ENCODE peak calls at places on chromosomes 12 and 14, in five cellular contexts. E is fibroblast of lung; N is Caki2; Z is heart left ventricle; O is stimulated activated CD4-positive, alpha-beta T cell treated with anti-CD3 and anti-CD28 coated beads, Interleukin-1b, Interleukin-23, amount 100 ng/mL, for 1 hour. D is an unnamed sample.

GRCh38 chr12:99390707-99391106 is 256.8 kb upstream of the GARIN6 start:
- DNase-seq in E (no peak), N (peak), Z (no peak), O (no peak), D (no peak)

GRCh38 chr14:39033371-39033770 is 69.7 kb downstream of the SEC23A start:
- DNase-seq in E (peak), N (no peak), Z (no peak), O (no peak), D (no peak)

GRCh38 chr12:128830505-128830893 is 6.7 kb upstream of the SLC15A4 start:
- DNase-seq in E (no peak), N (no peak), Z (no peak), O (no peak), D (no peak)

GRCh38 chr12:51171884-51172514 is 936 bp downstream of the TFCP2 start:
- DNase-seq in E (peak), N (peak), Z (no peak), O (no peak), D (no peak)

GRCh38 chr14:81137316-81137715 is 83.4 kb downstream of the GTF2A1 start:
- DNase-seq in E (peak), N (peak), Z (no peak), O (no peak), D (no peak)

GRCh38 chr12:45730842-45731336 is 1.4 kb downstream of the ARID2 start:
- DNase-seq in E (peak), N (no peak), Z (no peak), O (no peak), D (no peak)

GRCh38 chr12:47904647-47905312 is at the start of gene VDR:
- DNase-seq in E (peak), N (peak), Z (peak), O (peak), D (no peak)

GRCh38 chr12:75738486-75738885 is 227.1 kb upstream of the KRR1 start:
- DNase-seq in E (peak), N (no peak), Z (no peak), O (no peak), D (no peak)

GRCh38 chr12:115756271-115756670 is 521.2 kb downstream of the MED13L start:
- DNase-seq in E (no peak), N (no peak), Z (no peak), O (no peak), D (no peak)

GRCh38 chr14:64293976-64294671 is at the start of gene ESR2:
- DNase-seq in E (peak), N (no peak), Z (peak), O (no peak), D (no peak)

GRCh38 chr12:93158065-93158843 is 219.5 kb upstream of the NUDT4 start:
- DNase-seq in E (no peak), N (no peak), Z (no peak), O (no peak), D (no peak)

GRCh38 chr14:101731187-101732080 is 30.1 kb upstream of the PPP2R5C start:
- DNase-seq in E (peak), N (peak), Z (no peak), O (peak), D (no peak)

GRCh38 chr14:97301931-97302559 is 504.9 kb downstream of the VRK1 start:
- DNase-seq in E (no peak), N (no peak), Z (no peak), O (no peak), D (no peak)

GRCh38 chr14:47208434-47208833 is 467.0 kb downstream of the MDGA2 start:
- DNase-seq in E (no peak), N (no peak), Z (no peak), O (no peak), D (no peak)

GRCh38 chr14:72173038-72173720 is 240.9 kb downstream of the RGS6 start:
- DNase-seq in E (no peak), N (no peak), Z (no peak), O (no peak), D (no peak)

GRCh38 chr14:85519661-85520305 is 10.2 kb upstream of the FLRT2 start:
- DNase-seq in E (no peak), N (no peak), Z (no peak), O (no peak), D (no peak)

GRCh38 chr12:96368233-96368632 is 32.0 kb downstream of the CDK17 start:
- DNase-seq in E (peak), N (no peak), Z (no peak), O (no peak), D (no peak)

GRCh38 chr12:80716711-80717469 is at the start of gene MYF5:
- DNase-seq in E (no peak), N (no peak), Z (no peak), O (no peak), D (no peak)

GRCh38 chr14:92489394-92490238 is 24.0 kb upstream of the RIN3 start:
- DNase-seq in E (no peak), N (no peak), Z (peak), O (no peak), D (no peak)

GRCh38 chr12:88401153-88401552 is 179.1 kb downstream of the KITLG start:
- DNase-seq in E (peak), N (no peak), Z (no peak), O (no peak), D (no peak)

GRCh38 chr12:131902332-131903241 is 8.2 kb downstream of the ULK1 start:
- DNase-seq in E (no peak), N (no peak), Z (no peak), O (no peak), D (no peak)